ENCODE peak calls at places on chromosomes 16 and 17, in four cellular contexts. B, F, Y and J are unnamed samples.

GRCh38 chr16:10776280-10776679 is 32.6 kb downstream of the NUBP1 start:
- DNase-seq in B (no peak), F (no peak), Y (no peak), J (no peak)

GRCh38 chr16:82639666-82640336 is 13.0 kb downstream of the CDH13 start:
- DNase-seq in F (no peak), B (peak), Y (peak), J (peak)

GRCh38 chr17:39820541-39820940 is 43.6 kb downstream of the IKZF3 start:
- DNase-seq in B (no peak), Y (no peak), F (no peak), J (no peak)

GRCh38 chr17:75869282-75870141 is 8.9 kb downstream of the TRIM47 start:
- DNase-seq in Y (peak), B (no peak), F (no peak), J (no peak)

GRCh38 chr16:8720080-8720966 is 45.9 kb downstream of the ABAT start:
- DNase-seq in F (no peak), Y (no peak), B (peak), J (peak)

GRCh38 chr16:906296-906695 is 64.5 kb downstream of the LMF1 start:
- DNase-seq in Y (peak), B (no peak), F (no peak), J (peak)

GRCh38 chr17:72774251-72774650 is 318.2 kb downstream of the SLC39A11 start:
- DNase-seq in F (no peak), B (no peak), Y (no peak), J (no peak)

GRCh38 chr16:964696-965395 is 5.9 kb downstream of the LMF1 start:
- DNase-seq in B (no peak), F (no peak), Y (peak), J (no peak)

GRCh38 chr17:604719-605118 is 109.9 kb downstream of the VPS53 start:
- DNase-seq in B (no peak), F (no peak), Y (no peak), J (no peak)

GRCh38 chr17:67239597-67239996 is 5.4 kb downstream of the HELZ start:
- DNase-seq in F (no peak), Y (no peak), B (no peak), J (no peak)

GRCh38 chr17:64628641-64629040 is 33.5 kb downstream of the SMURF2 start:
- DNase-seq in B (no peak), F (no peak), Y (no peak), J (no peak)

GRCh38 chr17:70510288-70510687 is 341.0 kb downstream of the KCNJ2 start:
- DNase-seq in Y (no peak), B (no peak), F (no peak), J (no peak)

GRCh38 chr16:84650062-84650991 is 2.0 kb downstream of the KLHL36 start:
- DNase-seq in Y (no peak), B (no peak), F (peak), J (no peak)

GRCh38 chr17:5516060-5516792 is 29.9 kb downstream of the MIS12 start:
- DNase-seq in Y (no peak), F (peak), B (no peak), J (no peak)

GRCh38 chr17:51853857-51854256 is 304.7 kb downstream of the CA10 start:
- DNase-seq in B (no peak), F (no peak), Y (no peak), J (no peak)

GRCh38 chr17:75077490-75078096 is 10.2 kb upstream of the SLC16A5 start:
- DNase-seq in F (no peak), Y (peak), B (no peak), J (no peak)

GRCh38 chr17:65967372-65967771 is 224.6 kb downstream of the CEP112 start:
- DNase-seq in Y (no peak), B (no peak), F (no peak), J (no peak)

GRCh38 chr16:54340531-54340930 is 53.9 kb upstream of the IRX3 start:
- DNase-seq in Y (no peak), B (no peak), F (no peak), J (no peak)

GRCh38 chr17:19312406-19312805 is 50.1 kb downstream of the B9D1 start:
- DNase-seq in Y (no peak), B (no peak), F (no peak), J (no peak)

GRCh38 chr17:21689604-21690003 is 2.7 kb upstream of the KCNJ18 start:
- DNase-seq in F (no peak), Y (no peak), B (no peak), J (no peak)

GRCh38 chr17:8210761-8211458 is 535 bp upstream of the AURKB start:
- DNase-seq in B (no peak), Y (peak), F (no peak), J (no peak)

GRCh38 chr17:53061446-53061845 is 761.3 kb upstream of the KIF2B start:
- DNase-seq in Y (no peak), B (no peak), F (no peak), J (no peak)

GRCh38 chr17:46908352-46908751 is 14.6 kb upstream of the GOSR2 start:
- DNase-seq in B (peak), F (no peak), Y (no peak), J (no peak)

GRCh38 chr16:63689068-63689467 is 1432.8 kb downstream of the CDH11 start:
- DNase-seq in B (no peak), F (no peak), Y (no peak), J (no peak)

GRCh38 chr17:74429604-74430384 is 2.1 kb upstream of the GPRC5C start:
- DNase-seq in Y (peak), B (no peak), F (no peak), J (no peak)

GRCh38 chr16:70523621-70524405 is at the start of gene SF3B3:
- DNase-seq in F (peak), Y (peak), B (peak), J (peak)

GRCh38 chr17:75723201-75723930 is 2.1 kb downstream of the ITGB4 start:
- DNase-seq in Y (peak), F (no peak), B (no peak), J (no peak)